ENCODE peak calls at places on chromosome 9, in nine cellular contexts. T is lower lobe of right lung; S is K562; G is body of pancreas; M is activated B cell treated with CpG ODN at 0.5 μM for 24 hours; I is mucosa of descending colon; H is left lung; K is right lobe of liver; V is CD8-positive, alpha-beta T cell. F is an unnamed sample.

GRCh38 chr9:2041736-2042135 is 26.6 kb downstream of the SMARCA2 start:
- ATAC-seq in S (no peak), G (no peak), V (no peak), M (no peak), H (no peak), K (no peak), T (no peak), I (no peak), F (no peak)

GRCh38 chr9:97848237-97848581 is 4.8 kb upstream of the FOXE1 start:
- ATAC-seq in T (no peak), V (no peak), K (no peak), I (no peak), M (no peak), S (no peak), G (no peak), H (no peak), F (no peak)

GRCh38 chr9:131406567-131407436 is 12.9 kb downstream of the PRRC2B start:
- ATAC-seq in I (peak; percentile 69), G (no peak), S (peak; percentile 15), M (no peak), K (no peak), T (peak; percentile 23), H (peak; percentile 8), V (peak; percentile 37), F (no peak)

GRCh38 chr9:69120380-69121154 is 53.5 kb upstream of the TJP2 start:
- ATAC-seq in I (peak; percentile 88), G (peak; percentile 93), M (no peak), H (peak; percentile 83), K (peak; percentile 77), T (peak; percentile 94), V (no peak), S (no peak), F (no peak)

GRCh38 chr9:21031091-21031817 is at the start of gene HACD4:
- ATAC-seq in K (peak; percentile 79), T (peak; percentile 94), M (peak; percentile 78), V (peak; percentile 82), I (peak; percentile 91), G (peak; percentile 59), S (no peak), H (peak; percentile 93), F (peak; percentile 94)

GRCh38 chr9:35791321-35791921 is at the start of gene NPR2:
- ATAC-seq in H (peak; percentile 48), K (peak; percentile 62), V (no peak), M (no peak), T (peak; percentile 48), I (peak; percentile 26), S (no peak), G (peak; percentile 16), F (peak; percentile 81)

GRCh38 chr9:78927099-78927940 is 630.4 kb downstream of the PSAT1 start:
- ATAC-seq in K (no peak), T (no peak), S (no peak), V (no peak), I (no peak), M (no peak), G (peak; percentile 87), H (no peak), F (no peak)

GRCh38 chr9:77712533-77713130 is 64.5 kb upstream of the GNA14 start:
- ATAC-seq in T (no peak), K (no peak), S (no peak), G (no peak), V (no peak), I (no peak), M (no peak), H (no peak), F (no peak)

GRCh38 chr9:82588801-82589200 is 474.1 kb downstream of the RASEF start:
- ATAC-seq in H (no peak), K (peak; percentile 40), V (no peak), S (no peak), M (no peak), T (no peak), G (no peak), I (no peak), F (no peak)

DNA sequence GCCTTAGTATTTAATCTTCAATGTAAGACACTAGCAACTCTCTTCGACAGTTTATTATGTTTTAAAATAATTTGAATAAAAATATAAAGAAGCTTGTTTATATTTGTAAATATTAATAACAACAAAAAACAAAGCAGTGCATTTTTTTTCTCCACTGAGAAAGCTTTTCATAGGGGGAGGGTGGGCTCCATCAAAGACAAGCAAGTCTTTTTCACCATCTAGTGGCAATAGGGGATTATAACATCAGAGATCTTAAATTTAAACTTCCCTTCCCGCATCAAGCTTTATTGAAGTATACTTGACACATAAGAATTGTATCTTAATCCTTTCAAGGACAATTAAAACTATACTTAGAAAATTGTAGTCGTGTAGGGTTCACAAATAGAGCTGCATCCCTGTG is 9.3 kb upstream of the OR13F1 start:
- ATAC-seq in G (no peak), I (no peak), K (no peak), V (no peak), H (no peak), M (no peak), T (no peak), S (no peak), F (no peak)
- TF ChIP-seq CTCF in G (no peak), I (no peak), K (no peak), V (no peak), H (no peak), M (no peak), T (no peak), S (no peak), F (no peak)

DNA sequence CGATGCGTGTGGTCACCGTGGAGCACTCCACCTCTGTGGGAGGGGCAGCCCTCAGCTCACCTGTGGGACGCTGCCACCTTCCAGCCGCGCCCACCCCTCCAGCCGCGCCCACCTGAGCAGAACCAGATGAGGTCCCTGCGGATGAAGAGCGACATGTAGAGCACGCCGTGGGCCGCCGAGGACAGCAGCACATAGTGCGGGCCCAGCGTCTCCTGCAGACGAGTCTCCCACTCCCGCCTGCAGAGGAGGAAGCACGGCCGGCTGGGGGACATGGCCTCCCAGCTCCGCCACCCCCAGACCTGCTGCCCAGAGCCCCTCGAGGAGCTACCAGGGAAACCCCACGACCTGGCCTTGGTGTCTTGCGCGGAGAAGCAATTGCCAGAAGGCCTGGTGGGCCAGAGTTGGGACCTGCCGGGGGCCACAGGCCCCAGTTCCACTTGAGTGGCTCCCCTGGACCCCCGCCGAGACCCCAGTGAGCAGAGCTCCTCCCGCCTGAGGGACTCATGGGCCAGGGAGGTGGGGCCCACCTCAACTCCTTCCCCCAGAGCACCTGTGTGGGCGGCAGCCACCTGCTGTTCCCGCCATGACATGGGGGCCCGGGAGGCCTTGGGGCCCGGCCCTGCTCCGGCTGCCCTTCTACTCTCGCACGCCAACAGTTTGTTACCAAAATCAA is 6.5 kb downstream of the INPP5E start:
- ATAC-seq in V (no peak), G (no peak), H (no peak), K (no peak), T (no peak), M (no peak), S (no peak), I (no peak), F (no peak)
- TF ChIP-seq CTCF in V (no peak), G (no peak), H (no peak), K (no peak), T (no peak), M (no peak), S (no peak), I (no peak), F (no peak)

GRCh38 chr9:74771262-74771585 is 116.5 kb downstream of the TRPM6 start:
- ATAC-seq in G (no peak), H (no peak), K (no peak), I (no peak), S (no peak), M (no peak), T (no peak), V (no peak), F (no peak)
- TF ChIP-seq CTCF in G (peak; percentile 1), H (no peak), K (no peak), I (no peak), S (no peak), M (no peak), T (no peak), V (peak; percentile 34), F (no peak)

DNA sequence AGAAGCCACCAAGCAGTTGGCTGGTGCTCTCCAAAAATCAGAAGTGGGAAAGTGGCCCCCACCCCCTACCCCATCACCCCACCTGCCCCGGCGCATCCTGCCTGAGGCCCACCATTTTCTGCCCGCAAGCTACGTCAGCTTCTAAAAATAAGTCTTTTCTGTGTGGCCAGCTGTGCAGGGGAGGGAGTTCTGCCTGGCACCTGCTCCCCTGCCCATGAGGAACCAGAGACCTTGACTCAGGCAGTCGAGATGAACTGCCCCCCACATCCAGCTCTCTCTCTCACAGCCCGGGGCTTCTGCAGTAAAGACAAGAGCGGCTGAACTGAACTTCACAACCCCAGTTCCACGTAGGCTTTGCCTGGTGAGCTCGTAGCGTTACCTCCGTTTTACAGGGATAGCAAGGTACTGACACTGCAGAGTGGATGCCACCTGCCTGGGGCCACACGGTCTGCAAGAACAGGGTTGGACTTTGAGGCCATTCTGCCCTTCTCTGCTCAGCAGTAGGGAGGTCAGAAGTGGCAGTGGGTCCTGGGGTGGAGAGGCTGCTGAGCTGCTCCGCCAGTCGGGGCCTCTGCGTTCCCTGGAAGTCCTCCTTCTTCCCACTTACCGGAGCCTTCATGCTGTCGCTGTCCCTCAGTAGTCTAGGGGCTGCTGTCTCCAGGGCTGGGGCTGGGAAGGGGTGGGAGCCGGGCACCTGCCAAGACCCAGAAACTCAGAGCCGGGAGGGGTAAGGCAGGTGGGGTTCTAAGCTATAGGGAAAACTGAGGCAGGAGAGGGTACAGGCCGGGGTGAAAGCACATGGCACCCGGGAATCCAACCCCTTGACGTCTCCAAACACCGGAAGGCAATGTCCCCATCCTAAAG is 808 bp downstream of the ST6GALNAC4 start:
- ATAC-seq in T (no peak), G (peak; percentile 2), I (no peak), M (peak; percentile 16), K (peak; percentile 3), V (peak; percentile 32), S (peak; percentile 2), H (peak; percentile 0), F (no peak)
- TF ChIP-seq CTCF in T (no peak), G (no peak), I (no peak), M (no peak), K (no peak), V (no peak), S (no peak), H (no peak), F (no peak)

DNA sequence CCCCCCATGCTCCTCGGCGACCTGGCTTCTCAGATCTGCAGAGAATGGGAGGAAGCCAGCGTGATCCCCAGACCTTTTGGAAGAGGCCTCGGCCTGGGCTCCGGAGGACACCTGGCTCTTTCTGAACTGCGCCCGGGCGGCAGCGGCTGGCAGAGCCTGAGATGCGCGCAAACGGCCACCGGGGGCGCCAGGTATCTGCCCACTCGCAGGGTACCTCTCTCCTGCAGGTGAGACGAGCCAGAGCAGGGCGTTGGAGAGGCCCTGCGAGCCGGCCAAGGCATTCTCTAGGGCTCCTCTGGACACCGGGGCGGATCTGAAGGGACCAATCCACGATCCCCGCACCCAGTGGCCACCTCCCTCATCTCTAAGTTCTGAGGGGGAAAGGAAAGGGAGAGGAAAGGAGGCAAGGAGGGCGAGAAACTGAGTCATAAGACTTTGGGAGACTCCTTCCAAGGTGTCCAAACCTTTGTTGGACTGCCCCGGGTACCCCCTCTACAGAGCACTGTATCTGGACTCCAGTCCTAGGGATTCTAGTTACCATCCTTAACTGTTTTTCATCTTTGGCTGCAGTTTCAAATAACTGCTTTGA is 55.0 kb upstream of the SLC46A2 start:
- ATAC-seq in T (no peak), I (peak; percentile 46), M (no peak), G (no peak), H (no peak), V (no peak), K (no peak), S (peak; percentile 93), F (no peak)
- TF ChIP-seq CTCF in T (no peak), I (no peak), M (no peak), G (no peak), H (no peak), V (no peak), K (no peak), S (peak; percentile 31), F (no peak)

GRCh38 chr9:6845881-6846280 is 88.1 kb downstream of the KDM4C start:
- ATAC-seq in H (peak; percentile 76), S (no peak), V (no peak), T (no peak), K (peak; percentile 50), I (peak; percentile 50), G (peak; percentile 45), M (no peak), F (no peak)
- TF ChIP-seq CTCF in H (no peak), S (no peak), V (no peak), T (no peak), K (peak; percentile 21), I (no peak), G (peak; percentile 8), M (no peak), F (peak; percentile 13)